ENCODE peak calls at places on chromosome 21, in four cellular contexts. Z is GM23338, R is stomach, F is breast epithelium. L is an unnamed sample.

GRCh38 chr21:19853709-19854575 is 1144.3 kb upstream of the NCAM2 start:
- DNase-seq in Z (peak), R (no peak), F (no peak), L (no peak)

GRCh38 chr21:24514081-24514733 is 1093.1 kb downstream of the MRPL39 start:
- DNase-seq in Z (peak), R (no peak), F (no peak), L (no peak)

GRCh38 chr21:33386222-33386784 is 16.9 kb upstream of the IFNGR2 start:
- DNase-seq in Z (peak), R (no peak), F (no peak), L (no peak)

GRCh38 chr21:36403713-36404112 is 18.5 kb downstream of the CHAF1B start:
- DNase-seq in Z (no peak), R (no peak), F (no peak), L (no peak)

GRCh38 chr21:17003221-17003620 is 509.6 kb upstream of the CXADR start:
- DNase-seq in Z (peak), R (no peak), F (no peak), L (no peak)

GRCh38 chr21:44304041-44304738 is 4.3 kb downstream of the PFKL start:
- DNase-seq in Z (no peak), R (no peak), F (no peak), L (peak)

GRCh38 chr21:38165466-38166213 is 91.2 kb upstream of the KCNJ15 start:
- DNase-seq in Z (no peak), R (no peak), F (no peak), L (no peak)

GRCh38 chr21:42939581-42940413 is 14.4 kb upstream of the ERVH48-1 start:
- DNase-seq in Z (no peak), R (peak), F (peak), L (peak)

GRCh38 chr21:42841156-42841915 is 38.0 kb downstream of the WDR4 start:
- DNase-seq in Z (no peak), R (no peak), F (no peak), L (no peak)

GRCh38 chr21:38468989-38469388 is 29.3 kb downstream of the ERG start:
- DNase-seq in Z (no peak), R (no peak), F (no peak), L (no peak)

GRCh38 chr21:17775431-17776126 is 43.6 kb downstream of the C21orf91 start:
- DNase-seq in Z (no peak), R (no peak), F (no peak), L (peak)

GRCh38 chr21:35198004-35198403 is 148.9 kb upstream of the RUNX1 start:
- DNase-seq in Z (no peak), R (no peak), F (no peak), L (no peak)

GRCh38 chr21:34912022-34912933 is 136.8 kb downstream of the RUNX1 start:
- DNase-seq in Z (peak), R (no peak), F (no peak), L (no peak)

GRCh38 chr21:45972716-45973474 is 8.7 kb upstream of the COL6A1 start:
- DNase-seq in Z (peak), R (no peak), F (peak), L (peak)
- TF ChIP-seq POLR2AphosphoS5 in Z (peak), R (peak), F (no peak), L (no peak)

GRCh38 chr21:15208787-15209186 is 144.0 kb upstream of the NRIP1 start:
- DNase-seq in Z (no peak), R (no peak), F (no peak), L (no peak)
- H3K27ac ChIP-seq in Z (no peak), R (no peak), F (no peak), L (no peak)

GRCh38 chr21:29749223-29749622 is 190.6 kb downstream of the GRIK1 start:
- DNase-seq in Z (no peak), R (no peak), F (no peak), L (no peak)

GRCh38 chr21:29749957-29750356 is 189.8 kb downstream of the GRIK1 start:
- DNase-seq in Z (no peak), R (no peak), F (no peak), L (no peak)

GRCh38 chr21:29753216-29753615 is 186.6 kb downstream of the GRIK1 start:
- DNase-seq in Z (no peak), R (no peak), F (no peak), L (no peak)

GRCh38 chr21:29748391-29749167 is 191.2 kb downstream of the GRIK1 start:
- DNase-seq in Z (no peak), R (no peak), F (no peak), L (no peak)
- TF ChIP-seq CTCF in Z (no peak), R (no peak), F (no peak), L (no peak)

GRCh38 chr21:41478319-41479177 is 29.4 kb downstream of the TMPRSS2 start:
- DNase-seq in Z (peak), R (no peak), F (peak), L (no peak)

GRCh38 chr21:41475714-41476405 is 32.1 kb downstream of the TMPRSS2 start:
- DNase-seq in Z (no peak), R (no peak), F (no peak), L (no peak)

GRCh38 chr21:41480086-41480690 is 27.8 kb downstream of the TMPRSS2 start:
- DNase-seq in Z (no peak), R (peak), F (no peak), L (peak)

GRCh38 chr21:41479686-41480085 is 28.3 kb downstream of the TMPRSS2 start:
- DNase-seq in Z (peak), R (no peak), F (no peak), L (no peak)

DNA sequence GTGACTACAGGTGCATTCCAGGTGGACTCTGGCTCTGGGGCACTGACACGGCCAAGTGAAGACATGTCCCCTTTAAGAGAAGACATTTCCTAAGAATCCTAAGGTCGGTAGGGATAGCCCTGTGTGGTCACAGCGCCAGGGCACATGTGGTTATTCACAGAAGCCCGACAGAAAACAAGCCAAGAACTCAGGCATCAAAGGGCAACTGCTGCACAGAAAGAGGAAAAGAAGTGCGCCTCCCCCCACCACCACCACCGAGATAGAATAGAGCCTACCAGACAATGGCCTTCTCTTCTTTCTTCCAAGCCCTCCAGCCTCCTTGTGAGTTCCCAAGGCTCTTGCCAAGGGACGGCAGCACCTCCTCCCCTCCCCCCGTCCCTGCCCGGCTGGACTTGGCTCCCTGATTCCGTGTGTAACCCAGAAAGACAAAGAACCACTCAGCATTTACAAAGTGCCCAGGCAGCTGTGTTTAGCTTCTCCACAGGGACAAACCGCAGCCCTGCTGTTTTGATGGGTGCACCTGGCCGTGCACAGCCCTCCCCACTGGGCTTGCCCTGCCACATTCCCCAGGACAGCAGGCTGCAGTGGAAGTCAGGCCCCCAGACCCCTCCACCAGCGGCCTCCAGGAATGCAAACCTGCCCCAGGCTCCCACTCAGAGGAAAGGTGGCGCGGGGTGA is 30.2 kb downstream of the TMPRSS2 start:
- DNase-seq in Z (peak), R (peak), F (peak), L (no peak)
- TF ChIP-seq POLR2AphosphoS5 in Z (no peak), R (no peak), F (no peak), L (no peak)

L was measured in transverse colon.